ENCODE peak calls at places on chromosome 1, in seven cellular contexts. One of them, this sample, is unnamed.

GRCh38 chr1:155976913-155977606 is 1.3 kb downstream of the ARHGEF2 start:
- DNase-seq in posterior vena cava: no peak
- DNase-seq in occipital lobe: no peak
- DNase-seq in mesendoderm: no peak
- DNase-seq in HFFc6: no peak
- DNase-seq in activated CD8-positive, alpha-beta memory T cell treated with anti-CD3 and anti-CD28 coated beads for 1 hour: no peak
- DNase-seq in mucosa of gallbladder: no peak
- DNase-seq in this sample: no peak

GRCh38 chr1:52692697-52693096 is 5.5 kb downstream of the COA7 start:
- DNase-seq in mesendoderm: no peak
- DNase-seq in activated CD8-positive, alpha-beta memory T cell treated with anti-CD3 and anti-CD28 coated beads for 1 hour: no peak
- DNase-seq in posterior vena cava: no peak
- DNase-seq in HFFc6: no peak
- DNase-seq in mucosa of gallbladder: no peak
- DNase-seq in occipital lobe: no peak
- DNase-seq in this sample: no peak

GRCh38 chr1:170494369-170494768 is 37.6 kb upstream of the GORAB start:
- DNase-seq in activated CD8-positive, alpha-beta memory T cell treated with anti-CD3 and anti-CD28 coated beads for 1 hour: no peak
- DNase-seq in posterior vena cava: no peak
- DNase-seq in mesendoderm: peak; percentile 91
- DNase-seq in occipital lobe: no peak
- DNase-seq in mucosa of gallbladder: no peak
- DNase-seq in HFFc6: no peak
- DNase-seq in this sample: no peak

GRCh38 chr1:116404699-116405098 is 31.7 kb downstream of the ATP1A1 start:
- DNase-seq in occipital lobe: no peak
- DNase-seq in mucosa of gallbladder: no peak
- DNase-seq in HFFc6: no peak
- DNase-seq in activated CD8-positive, alpha-beta memory T cell treated with anti-CD3 and anti-CD28 coated beads for 1 hour: no peak
- DNase-seq in posterior vena cava: no peak
- DNase-seq in mesendoderm: no peak
- DNase-seq in this sample: no peak

GRCh38 chr1:234047113-234047512 is 142.6 kb downstream of the SLC35F3 start:
- DNase-seq in posterior vena cava: no peak
- DNase-seq in HFFc6: no peak
- DNase-seq in occipital lobe: no peak
- DNase-seq in mucosa of gallbladder: no peak
- DNase-seq in mesendoderm: no peak
- DNase-seq in activated CD8-positive, alpha-beta memory T cell treated with anti-CD3 and anti-CD28 coated beads for 1 hour: no peak
- DNase-seq in this sample: no peak

GRCh38 chr1:208562021-208562950 is 318.1 kb upstream of the PLXNA2 start:
- DNase-seq in activated CD8-positive, alpha-beta memory T cell treated with anti-CD3 and anti-CD28 coated beads for 1 hour: no peak
- DNase-seq in posterior vena cava: no peak
- DNase-seq in occipital lobe: no peak
- DNase-seq in HFFc6: peak; percentile 35
- DNase-seq in mesendoderm: peak; percentile 68
- DNase-seq in mucosa of gallbladder: no peak
- DNase-seq in this sample: no peak

GRCh38 chr1:89166705-89167104 is 9.1 kb downstream of the GBP7 start:
- DNase-seq in occipital lobe: no peak
- DNase-seq in activated CD8-positive, alpha-beta memory T cell treated with anti-CD3 and anti-CD28 coated beads for 1 hour: no peak
- DNase-seq in mesendoderm: no peak
- DNase-seq in posterior vena cava: no peak
- DNase-seq in mucosa of gallbladder: no peak
- DNase-seq in HFFc6: no peak
- DNase-seq in this sample: no peak

GRCh38 chr1:36369061-36369470 is 16.7 kb downstream of the STK40 start:
- DNase-seq in HFFc6: peak; percentile 56
- DNase-seq in mesendoderm: peak; percentile 82
- DNase-seq in mucosa of gallbladder: peak; percentile 81
- DNase-seq in posterior vena cava: peak; percentile 89
- DNase-seq in occipital lobe: peak; percentile 24
- DNase-seq in activated CD8-positive, alpha-beta memory T cell treated with anti-CD3 and anti-CD28 coated beads for 1 hour: peak; percentile 59
- DNase-seq in this sample: peak; percentile 72

GRCh38 chr1:191963286-191963685 is 195.0 kb upstream of the RGS18 start:
- DNase-seq in mucosa of gallbladder: peak; percentile 18
- DNase-seq in mesendoderm: peak; percentile 63
- DNase-seq in activated CD8-positive, alpha-beta memory T cell treated with anti-CD3 and anti-CD28 coated beads for 1 hour: no peak
- DNase-seq in posterior vena cava: no peak
- DNase-seq in HFFc6: no peak
- DNase-seq in occipital lobe: no peak
- DNase-seq in this sample: no peak

GRCh38 chr1:234776875-234777849 is 167.2 kb upstream of the IRF2BP2 start:
- DNase-seq in mesendoderm: no peak
- DNase-seq in occipital lobe: no peak
- DNase-seq in mucosa of gallbladder: no peak
- DNase-seq in activated CD8-positive, alpha-beta memory T cell treated with anti-CD3 and anti-CD28 coated beads for 1 hour: no peak
- DNase-seq in HFFc6: no peak
- DNase-seq in posterior vena cava: no peak
- DNase-seq in this sample: no peak

GRCh38 chr1:46615735-46616134 is 876 bp downstream of the MOB3C start:
- DNase-seq in HFFc6: no peak
- DNase-seq in mesendoderm: no peak
- DNase-seq in posterior vena cava: no peak
- DNase-seq in mucosa of gallbladder: no peak
- DNase-seq in occipital lobe: no peak
- DNase-seq in activated CD8-positive, alpha-beta memory T cell treated with anti-CD3 and anti-CD28 coated beads for 1 hour: no peak
- DNase-seq in this sample: no peak

GRCh38 chr1:147722114-147722513 is 38.3 kb downstream of the GJA5 start:
- DNase-seq in mesendoderm: peak; percentile 90
- DNase-seq in HFFc6: no peak
- DNase-seq in posterior vena cava: no peak
- DNase-seq in mucosa of gallbladder: no peak
- DNase-seq in activated CD8-positive, alpha-beta memory T cell treated with anti-CD3 and anti-CD28 coated beads for 1 hour: no peak
- DNase-seq in occipital lobe: no peak
- DNase-seq in this sample: no peak

GRCh38 chr1:11291049-11291448 is 18.1 kb downstream of the UBIAD1 start:
- DNase-seq in posterior vena cava: no peak
- DNase-seq in occipital lobe: no peak
- DNase-seq in mucosa of gallbladder: no peak
- DNase-seq in mesendoderm: no peak
- DNase-seq in HFFc6: no peak
- DNase-seq in activated CD8-positive, alpha-beta memory T cell treated with anti-CD3 and anti-CD28 coated beads for 1 hour: no peak
- DNase-seq in this sample: no peak

GRCh38 chr1:51086496-51087271 is 15.3 kb upstream of the C1orf185 start:
- DNase-seq in occipital lobe: no peak
- DNase-seq in posterior vena cava: no peak
- DNase-seq in activated CD8-positive, alpha-beta memory T cell treated with anti-CD3 and anti-CD28 coated beads for 1 hour: no peak
- DNase-seq in mucosa of gallbladder: no peak
- DNase-seq in HFFc6: no peak
- DNase-seq in mesendoderm: peak; percentile 26
- DNase-seq in this sample: no peak

GRCh38 chr1:221815660-221816059 is 73.8 kb upstream of the DUSP10 start:
- DNase-seq in occipital lobe: no peak
- DNase-seq in posterior vena cava: no peak
- DNase-seq in mesendoderm: no peak
- DNase-seq in HFFc6: no peak
- DNase-seq in activated CD8-positive, alpha-beta memory T cell treated with anti-CD3 and anti-CD28 coated beads for 1 hour: no peak
- DNase-seq in mucosa of gallbladder: no peak
- DNase-seq in this sample: no peak

GRCh38 chr1:158649052-158649451 is 37.5 kb downstream of the SPTA1 start:
- DNase-seq in HFFc6: no peak
- DNase-seq in occipital lobe: no peak
- DNase-seq in activated CD8-positive, alpha-beta memory T cell treated with anti-CD3 and anti-CD28 coated beads for 1 hour: no peak
- DNase-seq in mucosa of gallbladder: no peak
- DNase-seq in posterior vena cava: no peak
- DNase-seq in mesendoderm: peak; percentile 24
- DNase-seq in this sample: no peak

GRCh38 chr1:184075040-184076029 is 23.8 kb downstream of the TSEN15 start:
- DNase-seq in mucosa of gallbladder: peak; percentile 64
- DNase-seq in HFFc6: peak; percentile 65
- DNase-seq in activated CD8-positive, alpha-beta memory T cell treated with anti-CD3 and anti-CD28 coated beads for 1 hour: no peak
- DNase-seq in occipital lobe: peak; percentile 2
- DNase-seq in posterior vena cava: no peak
- DNase-seq in mesendoderm: peak; percentile 57
- DNase-seq in this sample: peak; percentile 24

GRCh38 chr1:20403423-20404145 is 82.4 kb downstream of the CAMK2N1 start:
- DNase-seq in HFFc6: no peak
- DNase-seq in activated CD8-positive, alpha-beta memory T cell treated with anti-CD3 and anti-CD28 coated beads for 1 hour: no peak
- DNase-seq in occipital lobe: no peak
- DNase-seq in mesendoderm: no peak
- DNase-seq in mucosa of gallbladder: no peak
- DNase-seq in posterior vena cava: no peak
- DNase-seq in this sample: no peak

GRCh38 chr1:178702141-178702540 is 22.9 kb upstream of the RALGPS2 start:
- DNase-seq in mesendoderm: no peak
- DNase-seq in mucosa of gallbladder: no peak
- DNase-seq in posterior vena cava: no peak
- DNase-seq in activated CD8-positive, alpha-beta memory T cell treated with anti-CD3 and anti-CD28 coated beads for 1 hour: no peak
- DNase-seq in HFFc6: no peak
- DNase-seq in occipital lobe: no peak
- DNase-seq in this sample: no peak

GRCh38 chr1:112335351-112335750 is 60.7 kb upstream of the CTTNBP2NL start:
- DNase-seq in activated CD8-positive, alpha-beta memory T cell treated with anti-CD3 and anti-CD28 coated beads for 1 hour: no peak
- DNase-seq in mesendoderm: no peak
- DNase-seq in mucosa of gallbladder: no peak
- DNase-seq in posterior vena cava: no peak
- DNase-seq in occipital lobe: peak; percentile 7
- DNase-seq in HFFc6: no peak
- DNase-seq in this sample: no peak

GRCh38 chr1:92486251-92487077 is at the start of gene GFI1:
- DNase-seq in HFFc6: no peak
- DNase-seq in posterior vena cava: peak; percentile 81
- DNase-seq in mesendoderm: peak; percentile 61
- DNase-seq in mucosa of gallbladder: no peak
- DNase-seq in occipital lobe: no peak
- DNase-seq in activated CD8-positive, alpha-beta memory T cell treated with anti-CD3 and anti-CD28 coated beads for 1 hour: no peak
- DNase-seq in this sample: peak; percentile 61

GRCh38 chr1:112011231-112011630 is 21.8 kb upstream of the KCND3 start:
- DNase-seq in mucosa of gallbladder: peak; percentile 27
- DNase-seq in occipital lobe: no peak
- DNase-seq in mesendoderm: no peak
- DNase-seq in activated CD8-positive, alpha-beta memory T cell treated with anti-CD3 and anti-CD28 coated beads for 1 hour: no peak
- DNase-seq in HFFc6: peak; percentile 66
- DNase-seq in posterior vena cava: no peak
- DNase-seq in this sample: no peak

GRCh38 chr1:169809370-169810095 is 14.8 kb upstream of the METTL18 start:
- DNase-seq in posterior vena cava: no peak
- DNase-seq in occipital lobe: no peak
- DNase-seq in HFFc6: peak; percentile 49
- DNase-seq in activated CD8-positive, alpha-beta memory T cell treated with anti-CD3 and anti-CD28 coated beads for 1 hour: no peak
- DNase-seq in mucosa of gallbladder: no peak
- DNase-seq in mesendoderm: peak; percentile 14
- DNase-seq in this sample: peak; percentile 29

GRCh38 chr1:209023790-209024189 is 559.7 kb upstream of the CAMK1G start:
- DNase-seq in occipital lobe: no peak
- DNase-seq in posterior vena cava: no peak
- DNase-seq in activated CD8-positive, alpha-beta memory T cell treated with anti-CD3 and anti-CD28 coated beads for 1 hour: no peak
- DNase-seq in mucosa of gallbladder: no peak
- DNase-seq in mesendoderm: no peak
- DNase-seq in HFFc6: no peak
- DNase-seq in this sample: peak; percentile 67